ENCODE peak calls at places on chromosome 12, in five cellular contexts. A, V, W, G and J are unnamed samples.
A peak's percentile ranks its signal among the peaks of the same experiment; 100 is the strongest.

GRCh38 chr12:19894049-19894448 is 454.8 kb downstream of the AEBP2 start:
- DNase-seq in A (no peak), W (peak; percentile 17), G (no peak), V (no peak), J (no peak)

GRCh38 chr12:85405781-85406522 is 125.9 kb downstream of the ALX1 start:
- DNase-seq in G (no peak), A (no peak), V (no peak), W (peak; percentile 5), J (peak; percentile 52)

GRCh38 chr12:54428050-54429013 is 9.3 kb upstream of the ITGA5 start:
- DNase-seq in W (peak; percentile 60), G (no peak), A (no peak), V (no peak), J (no peak)

GRCh38 chr12:105330283-105330937 is at the start of gene C12orf75:
- DNase-seq in G (peak; percentile 87), V (peak; percentile 69), A (peak; percentile 74), W (no peak), J (no peak)

GRCh38 chr12:41552507-41553047 is 364.5 kb downstream of the PDZRN4 start:
- DNase-seq in W (peak; percentile 54), V (no peak), G (no peak), A (no peak), J (no peak)

GRCh38 chr12:11649413-11650278 is at the start of gene ETV6:
- DNase-seq in W (peak; percentile 84), A (peak; percentile 84), V (peak; percentile 84), G (peak; percentile 64), J (peak; percentile 75)

GRCh38 chr12:113244015-113244983 is 23.0 kb downstream of the TPCN1 start:
- DNase-seq in V (peak; percentile 82), W (no peak), G (no peak), A (no peak), J (no peak)

GRCh38 chr12:117563706-117564105 is 202.3 kb upstream of the NOS1 start:
- DNase-seq in A (no peak), V (no peak), W (no peak), G (no peak), J (no peak)

GRCh38 chr12:61993734-61994345 is 266.4 kb upstream of the USP15 start:
- DNase-seq in V (no peak), W (peak; percentile 49), A (no peak), G (no peak), J (no peak)

GRCh38 chr12:101863971-101864370 is 13.4 kb upstream of the DRAM1 start:
- DNase-seq in V (no peak), A (no peak), W (no peak), G (no peak), J (no peak)